ENCODE peak calls at places on chromosomes 2 and 18, in eight cellular contexts. D is cardiac muscle cell, U is SK-N-SH, B is tibial artery, L is neural progenitor cell, J is PC-3, P is HCT116, C is ovary. W is an unnamed sample.

GRCh38 chr2:122412360-122412759 is 656.9 kb downstream of the TSN start:
- DNase-seq in P (no peak), U (no peak), C (no peak), B (no peak), D (no peak), J (no peak), L (no peak), W (no peak)

GRCh38 chr2:110678457-110679336 is 834 bp upstream of the BUB1 start:
- DNase-seq in L (peak; percentile 46), C (peak; percentile 52), P (no peak), D (peak; percentile 46), U (peak; percentile 61), J (peak; percentile 15), B (peak; percentile 26), W (peak; percentile 69)

GRCh38 chr2:157279331-157279730 is 21.8 kb downstream of the GALNT5 start:
- DNase-seq in B (no peak), L (no peak), U (no peak), D (no peak), J (no peak), P (no peak), C (no peak), W (no peak)

GRCh38 chr2:8412586-8412985 is 269.3 kb upstream of the ID2 start:
- DNase-seq in P (no peak), J (no peak), U (no peak), L (peak; percentile 46), C (no peak), D (peak; percentile 66), B (peak; percentile 80), W (no peak)

GRCh38 chr2:193141-193552 is 70.7 kb downstream of the SH3YL1 start:
- DNase-seq in U (no peak), J (no peak), D (no peak), P (no peak), B (no peak), L (no peak), C (no peak), W (no peak)

GRCh38 chr18:3283908-3284307 is 22.0 kb downstream of the MYL12B start:
- DNase-seq in C (no peak), U (peak; percentile 83), P (no peak), D (no peak), J (no peak), B (no peak), L (peak; percentile 33), W (no peak)

GRCh38 chr2:70743677-70744076 is 24.3 kb downstream of the ADD2 start:
- DNase-seq in B (no peak), U (no peak), C (no peak), P (no peak), L (no peak), J (no peak), D (no peak), W (no peak)

GRCh38 chr2:86625096-86625495 is 1.4 kb upstream of the RNF103 start:
- DNase-seq in J (no peak), U (no peak), D (no peak), L (peak; percentile 32), B (no peak), C (no peak), P (no peak), W (no peak)

GRCh38 chr2:109517118-109517889 is 96.5 kb downstream of the SEPTIN10 start:
- DNase-seq in B (no peak), P (no peak), L (no peak), D (no peak), J (no peak), C (no peak), U (no peak), W (peak; percentile 80)

GRCh38 chr18:45617284-45617683 is 2.0 kb downstream of the SLC14A2 start:
- DNase-seq in J (peak; percentile 73), D (peak; percentile 84), P (peak; percentile 48), C (peak; percentile 56), U (peak; percentile 22), B (peak; percentile 93), L (no peak), W (no peak)

GRCh38 chr2:233446616-233447305 is 92.5 kb downstream of the DGKD start:
- DNase-seq in L (no peak), C (peak; percentile 33), P (no peak), J (no peak), U (no peak), D (no peak), B (no peak), W (no peak)

GRCh38 chr2:168180914-168181313 is 66.5 kb downstream of the STK39 start:
- DNase-seq in J (peak; percentile 41), B (no peak), C (no peak), D (no peak), P (no peak), U (no peak), L (no peak), W (no peak)

GRCh38 chr2:12928197-12928596 is 211.5 kb downstream of the TRIB2 start:
- DNase-seq in L (no peak), B (no peak), C (no peak), U (peak; percentile 41), P (no peak), D (peak; percentile 76), J (peak; percentile 96), W (no peak)

GRCh38 chr2:136126021-136126420 is 8.1 kb upstream of the CXCR4 start:
- DNase-seq in L (peak; percentile 54), P (no peak), B (no peak), U (no peak), D (no peak), J (no peak), C (no peak), W (peak; percentile 79)

GRCh38 chr2:21042708-21042957 is 1.2 kb downstream of the APOB start:
- DNase-seq in P (no peak), B (no peak), D (no peak), C (no peak), J (no peak), L (no peak), U (no peak), W (no peak)

GRCh38 chr2:216700088-216700567 is 4.8 kb upstream of the IGFBP5 start:
- DNase-seq in B (no peak), L (no peak), C (no peak), J (no peak), P (no peak), U (peak; percentile 71), D (no peak), W (no peak)

GRCh38 chr2:19864369-19864768 is 37.4 kb downstream of the TTC32 start:
- DNase-seq in C (no peak), L (no peak), D (no peak), J (no peak), B (no peak), P (no peak), U (no peak), W (no peak)

GRCh38 chr2:241161646-241162281 is 11.5 kb downstream of the PPP1R7 start:
- DNase-seq in L (no peak), D (peak; percentile 91), U (no peak), P (no peak), J (no peak), C (peak; percentile 68), B (peak; percentile 86), W (no peak)

GRCh38 chr2:84906900-84907714 is 1.7 kb downstream of the TMSB10 start:
- DNase-seq in P (peak; percentile 83), L (peak; percentile 75), U (peak; percentile 70), B (peak; percentile 69), D (peak; percentile 94), C (peak; percentile 68), J (peak; percentile 81), W (peak; percentile 85)

GRCh38 chr2:237874585-237875161 is 15.2 kb downstream of the RAMP1 start:
- DNase-seq in L (no peak), U (no peak), B (no peak), P (no peak), J (peak; percentile 90), D (peak; percentile 57), C (no peak), W (no peak)

GRCh38 chr2:216554755-216555154 is 56.1 kb downstream of the RPL37A start:
- DNase-seq in C (no peak), U (no peak), D (no peak), L (no peak), J (peak; percentile 30), P (no peak), B (no peak), W (no peak)

GRCh38 chr2:14861201-14861600 is 228.7 kb downstream of the LRATD1 start:
- DNase-seq in L (no peak), J (peak; percentile 12), C (no peak), P (no peak), B (no peak), D (no peak), U (no peak), W (no peak)

GRCh38 chr2:237765875-237766274 is 32.7 kb upstream of the RBM44 start:
- DNase-seq in U (no peak), B (no peak), L (no peak), P (no peak), C (no peak), J (no peak), D (no peak), W (no peak)

GRCh38 chr2:235723811-235724465 is 230.1 kb downstream of the AGAP1 start:
- DNase-seq in B (no peak), J (no peak), U (no peak), P (no peak), D (no peak), L (no peak), C (no peak), W (no peak)

GRCh38 chr2:212228651-212229253 is 309.9 kb downstream of the ERBB4 start:
- DNase-seq in L (no peak), J (no peak), D (peak; percentile 8), P (no peak), C (no peak), B (no peak), U (no peak), W (no peak)

DNA sequence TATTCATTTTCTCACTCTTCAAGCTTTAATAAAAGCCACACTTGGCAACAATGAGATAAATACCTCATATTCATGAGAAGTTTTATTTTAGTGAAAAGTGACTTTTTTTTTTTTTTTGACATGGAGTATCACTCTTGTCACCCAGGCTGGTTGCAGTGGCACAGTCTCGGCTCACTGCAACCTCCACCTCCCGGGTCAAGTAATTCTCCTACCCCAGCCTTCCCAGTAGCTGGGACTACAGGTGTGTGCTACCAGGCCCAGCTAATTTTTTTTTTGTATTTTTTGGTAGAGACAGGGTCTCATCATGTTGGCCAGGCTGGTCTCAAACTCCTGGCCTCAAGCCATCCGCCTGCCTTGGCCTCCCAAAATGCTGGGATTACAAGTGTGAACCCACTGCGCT is 47.0 kb downstream of the FRZB start:
- DNase-seq in L (no peak), J (no peak), B (no peak), P (no peak), C (no peak), D (no peak), U (no peak), W (no peak)
- H3K36me3 ChIP-seq in L (no peaks in the 10 kb centered on the region), J (no peaks in the 10 kb centered on the region), B (no peaks in the 10 kb centered on the region), P (no peaks in the 10 kb centered on the region), C (no peaks in the 10 kb centered on the region), D (no peaks in the 10 kb centered on the region), U (no peaks in the 10 kb centered on the region), W (no peaks in the 10 kb centered on the region)

GRCh38 chr18:24986611-24987270 is 365.2 kb downstream of the ZNF521 start:
- DNase-seq in D (no peak), L (peak; percentile 37), P (no peak), C (no peak), B (no peak), J (no peak), U (no peak), W (no peak)
- H3K4me3 ChIP-seq in D (no peak overlapping the region), L (peak overlapping the region; percentile 19), P (no peak overlapping the region), C (no peak overlapping the region), B (no peak overlapping the region), J (no peak overlapping the region), U (no peak overlapping the region), W (no peak overlapping the region)

GRCh38 chr2:239361311-239361642 is 39.5 kb downstream of the HDAC4 start:
- DNase-seq in D (peak; percentile 39), U (no peak), J (no peak), P (no peak), L (peak; percentile 27), B (no peak), C (peak; percentile 10), W (no peak)
- TF ChIP-seq CTCF in D (peak; percentile 57), U (no peak), J (peak; percentile 28), P (peak; percentile 8), L (peak; percentile 45), B (no peak), C (no peak), W (peak; percentile 74)

GRCh38 chr2:174445248-174445647 is 41.6 kb downstream of the GPR155 start:
- DNase-seq in C (no peak), U (no peak), L (no peak), B (no peak), J (no peak), P (no peak), D (no peak), W (no peak)
- H3K36me3 ChIP-seq in C (no peaks in the 10 kb centered on the region), U (no peaks in the 10 kb centered on the region), L (no peaks in the 10 kb centered on the region), B (peaks cover 16% of the 10 kb centered on the region), J (no peaks in the 10 kb centered on the region), P (no peaks in the 10 kb centered on the region), D (no peaks in the 10 kb centered on the region), W (no peaks in the 10 kb centered on the region)

W was measured in endodermal cell.